ENCODE peak calls at places on chromosomes 6 and 20, in five cellular contexts. V is HCT116, M is GM23248, X is hepatocyte, J is MM.1S. Z is an unnamed sample.

GRCh38 chr20:973785-974194 is 28.3 kb downstream of the RSPO4 start:
- DNase-seq in V (peak; percentile 55), M (peak; percentile 89), X (peak; percentile 62), J (peak; percentile 70), Z (peak; percentile 83)

GRCh38 chr6:87718662-87719433 is 16.8 kb upstream of the AKIRIN2 start:
- DNase-seq in V (no peak), M (peak; percentile 65), X (no peak), J (no peak), Z (no peak)

GRCh38 chr6:158715330-158716311 is 65.8 kb downstream of the SYTL3 start:
- DNase-seq in V (no peak), M (no peak), X (no peak), J (no peak), Z (no peak)

GRCh38 chr6:116158641-116159040 is 32.7 kb upstream of the COL10A1 start:
- DNase-seq in V (no peak), M (peak; percentile 59), X (no peak), J (no peak), Z (no peak)

GRCh38 chr6:101125380-101125971 is 244.3 kb upstream of the ASCC3 start:
- DNase-seq in V (no peak), M (no peak), X (no peak), J (no peak), Z (no peak)

GRCh38 chr6:145798530-145798929 is 16.1 kb downstream of the FBXO30 start:
- DNase-seq in V (no peak), M (no peak), X (no peak), J (no peak), Z (peak; percentile 41)

GRCh38 chr20:62143976-62144825 is 632 bp downstream of the SS18L1 start:
- DNase-seq in V (no peak), M (peak; percentile 88), X (peak; percentile 77), J (peak; percentile 52), Z (peak; percentile 74)

GRCh38 chr6:32819729-32820128 is 2.9 kb upstream of the HLA-DOB start:
- DNase-seq in V (peak; percentile 16), M (peak; percentile 88), X (no peak), J (no peak), Z (no peak)

GRCh38 chr20:24411452-24412216 is 57.8 kb upstream of the SYNDIG1 start:
- DNase-seq in V (no peak), M (no peak), X (no peak), J (no peak), Z (no peak)

GRCh38 chr20:58810116-58810878 is 40.4 kb downstream of the GNAS-AS1 start:
- DNase-seq in V (peak; percentile 1), M (peak; percentile 41), X (no peak), J (no peak), Z (no peak)

GRCh38 chr6:170209354-170210025 is 81.4 kb downstream of the DLL1 start:
- DNase-seq in V (no peak), M (no peak), X (no peak), J (no peak), Z (no peak)

GRCh38 chr6:137357263-137357947 is 136.8 kb downstream of the OLIG3 start:
- DNase-seq in V (no peak), M (no peak), X (peak; percentile 59), J (no peak), Z (no peak)

GRCh38 chr6:37988696-37989095 is 169.2 kb downstream of the ZFAND3 start:
- DNase-seq in V (no peak), M (peak; percentile 34), X (no peak), J (no peak), Z (no peak)

GRCh38 chr6:134680433-134680832 is 269.5 kb downstream of the ALDH8A1 start:
- DNase-seq in V (no peak), M (no peak), X (no peak), J (no peak), Z (no peak)

GRCh38 chr20:62766716-62767115 is 29.6 kb upstream of the MRGBP start:
- DNase-seq in V (no peak), M (no peak), X (no peak), J (no peak), Z (no peak)

GRCh38 chr6:127384007-127384406 is 40.6 kb upstream of the ECHDC1 start:
- DNase-seq in V (no peak), M (peak; percentile 9), X (no peak), J (no peak), Z (no peak)

GRCh38 chr20:9417665-9418064 is 96.7 kb upstream of the LAMP5 start:
- DNase-seq in V (no peak), M (peak; percentile 36), X (no peak), J (no peak), Z (no peak)

GRCh38 chr6:44396968-44397367 is 9.5 kb downstream of the CDC5L start:
- DNase-seq in V (no peak), M (no peak), X (no peak), J (no peak), Z (no peak)

GRCh38 chr6:108797951-108798671 is 50.1 kb upstream of the ARMC2 start:
- DNase-seq in V (no peak), M (no peak), X (no peak), J (no peak), Z (no peak)

GRCh38 chr6:958531-958930 is 265.6 kb upstream of the EXOC2 start:
- DNase-seq in V (no peak), M (peak; percentile 90), X (peak; percentile 19), J (no peak), Z (no peak)

GRCh38 chr6:82612475-82612874 is 248.9 kb downstream of the TPBG start:
- DNase-seq in V (no peak), M (no peak), X (no peak), J (no peak), Z (no peak)

GRCh38 chr6:4647414-4648365 is 128.5 kb upstream of the CDYL start:
- DNase-seq in V (peak; percentile 74), M (peak; percentile 80), X (peak; percentile 86), J (peak; percentile 20), Z (peak; percentile 91)

GRCh38 chr20:45581702-45582101 is 2.6 kb upstream of the WFDC8 start:
- DNase-seq in V (no peak), M (peak; percentile 44), X (no peak), J (no peak), Z (no peak)

GRCh38 chr20:21571841-21572690 is 58.2 kb upstream of the NKX2-2 start:
- DNase-seq in V (no peak), M (peak; percentile 37), X (peak; percentile 23), J (peak; percentile 27), Z (peak; percentile 58)

GRCh38 chr6:130482645-130483390 is 117.0 kb downstream of the TMEM200A start:
- DNase-seq in V (no peak), M (peak; percentile 29), X (no peak), J (no peak), Z (no peak)

GRCh38 chr20:9092101-9092500 is 23.2 kb downstream of the PLCB4 start:
- DNase-seq in V (no peak), M (no peak), X (no peak), J (no peak), Z (no peak)

GRCh38 chr20:7859371-7859802 is 80.9 kb downstream of the HAO1 start:
- DNase-seq in V (no peak), M (peak; percentile 79), X (peak; percentile 62), J (peak; percentile 42), Z (peak; percentile 72)

GRCh38 chr6:107999341-107999740 is 41.3 kb upstream of the SEC63 start:
- DNase-seq in V (no peak), M (no peak), X (no peak), J (no peak), Z (no peak)

DNA sequence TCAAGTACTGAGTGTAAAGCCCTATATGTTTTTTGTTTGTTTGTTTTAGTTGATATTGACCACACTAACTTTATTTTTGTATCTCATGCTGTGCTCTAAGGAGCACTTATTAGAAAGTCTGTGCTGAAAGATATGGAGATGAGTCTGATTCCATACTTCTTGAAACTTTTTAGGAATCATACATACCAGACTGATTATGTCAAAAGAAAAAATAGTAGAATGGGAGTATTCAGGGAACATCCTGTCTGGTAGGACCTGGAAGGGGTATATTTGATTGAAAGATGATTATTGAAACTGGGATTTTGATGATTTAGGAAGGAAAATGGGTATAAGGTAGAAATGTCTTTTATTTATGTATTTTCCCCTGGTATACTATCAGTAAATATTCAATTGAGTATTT is 111.4 kb downstream of the QKI start:
- DNase-seq in V (no peak), M (peak; percentile 45), X (no peak), J (no peak), Z (no peak)
- H3K4me1 ChIP-seq in V (peaks cover 19% of the 10 kb centered on the region), M (peaks cover 51% of the 10 kb centered on the region), X (peaks cover 4% of the 10 kb centered on the region), J (no peaks in the 10 kb centered on the region), Z (peaks cover 17% of the 10 kb centered on the region)

GRCh38 chr20:60400567-60400966 is 442.3 kb downstream of the CDH26 start:
- DNase-seq in V (no peak), M (no peak), X (no peak), J (no peak), Z (no peak)

GRCh38 chr20:60402209-60403058 is 444.2 kb downstream of the CDH26 start:
- DNase-seq in V (no peak), M (no peak), X (no peak), J (no peak), Z (no peak)

GRCh38 chr20:60407011-60407771 is 449.0 kb downstream of the CDH26 start:
- DNase-seq in V (no peak), M (no peak), X (no peak), J (no peak), Z (no peak)

GRCh38 chr20:60407938-60408337 is 449.7 kb downstream of the CDH26 start:
- DNase-seq in V (no peak), M (no peak), X (no peak), J (no peak), Z (no peak)

DNA sequence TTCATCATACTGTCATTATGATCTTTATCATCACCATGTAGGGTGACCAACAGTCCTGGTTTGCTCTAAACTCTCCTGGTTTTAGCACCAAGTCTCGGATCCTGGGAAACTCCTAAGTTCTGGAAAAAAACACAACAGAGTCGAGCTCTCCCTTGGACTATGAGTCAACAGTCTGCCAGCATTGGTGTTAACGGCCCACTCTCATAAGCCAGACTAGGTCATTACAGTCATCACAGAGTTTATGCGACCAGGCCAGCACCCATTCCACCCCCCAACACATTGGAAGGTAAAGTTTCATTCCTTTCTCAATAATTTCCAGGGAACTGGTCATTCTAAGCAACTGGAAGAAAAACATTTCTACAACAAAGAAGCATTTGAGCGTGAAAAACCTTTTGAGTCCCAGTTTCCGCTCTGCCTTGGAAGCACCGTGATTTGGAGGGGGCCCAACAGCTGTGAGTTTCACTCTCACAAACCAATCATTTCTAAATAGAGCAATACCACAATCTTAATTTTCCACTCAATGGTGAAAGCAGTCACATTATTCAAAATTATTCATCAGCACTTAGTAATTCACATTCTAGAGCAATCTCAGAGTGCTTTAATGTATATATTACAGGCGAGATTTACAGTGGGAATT is 445.0 kb downstream of the CDH26 start:
- DNase-seq in V (no peak), M (no peak), X (no peak), J (peak; percentile 84), Z (no peak)
- H3K9me2 ChIP-seq in V (no peaks in the 10 kb centered on the region), M (no peaks in the 10 kb centered on the region), X (no peaks in the 10 kb centered on the region), J (no peaks in the 10 kb centered on the region), Z (no peaks in the 10 kb centered on the region)

DNA sequence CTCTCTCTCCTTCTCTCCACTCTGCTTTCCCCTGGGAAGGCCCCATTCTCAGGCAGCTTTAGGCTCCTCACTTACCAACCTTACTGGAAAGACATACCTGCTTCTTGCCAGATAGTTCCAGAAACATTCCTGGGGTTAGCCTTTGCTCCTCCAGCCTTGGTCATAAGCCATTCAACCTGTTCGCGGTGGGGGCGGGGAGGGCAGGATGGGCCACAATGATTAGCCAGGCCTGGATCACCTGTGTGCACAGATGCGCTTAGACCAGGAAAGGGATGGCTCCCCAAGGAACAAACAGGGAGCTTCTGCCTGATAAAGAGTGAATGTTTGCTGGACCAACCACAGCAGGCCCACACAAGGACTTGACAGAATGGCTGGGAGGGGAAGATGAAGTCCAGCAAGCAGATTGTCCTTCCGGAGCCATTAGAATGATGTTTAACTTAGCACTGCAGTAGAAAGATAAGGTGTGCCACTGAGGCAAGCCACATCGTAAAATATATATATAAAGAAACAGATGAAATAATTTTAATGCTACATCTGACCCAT is 57.7 kb upstream of the CDKAL1 start:
- DNase-seq in V (no peak), M (no peak), X (no peak), J (no peak), Z (no peak)
- H3K79me2 ChIP-seq in V (peaks cover 70% of the 10 kb centered on the region), M (peaks cover 89% of the 10 kb centered on the region), X (peaks cover 49% of the 10 kb centered on the region), J (peaks cover 59% of the 10 kb centered on the region), Z (peaks cover 88% of the 10 kb centered on the region)

GRCh38 chr6:2507016-2507415 is 243.7 kb downstream of the MYLK4 start:
- DNase-seq in V (no peak), M (no peak), X (no peak), J (no peak), Z (no peak)
- H3K4me1 ChIP-seq in V (no peaks in the 10 kb centered on the region), M (no peaks in the 10 kb centered on the region), X (no peaks in the 10 kb centered on the region), J (no peaks in the 10 kb centered on the region), Z (no peaks in the 10 kb centered on the region)